ENCODE peak calls at places on chromosomes 1 and 21, in eight cellular contexts. D, M, V, R, A, C, J and X are unnamed samples.

GRCh38 chr1:153775432-153776311 is 465 bp downstream of the SLC27A3 start:
- DNase-seq in D (peak; percentile 95), R (peak; percentile 85), C (peak; percentile 82), A (peak; percentile 60), J (peak; percentile 59), V (peak; percentile 50), M (peak; percentile 74), X (peak; percentile 79)

GRCh38 chr21:39685236-39685635 is 59.7 kb upstream of the IGSF5 start:
- DNase-seq in R (no peak), D (no peak), V (no peak), J (no peak), C (no peak), A (no peak), M (no peak), X (no peak)

GRCh38 chr21:17823846-17824245 is 4.7 kb upstream of the C21orf91 start:
- DNase-seq in J (no peak), C (no peak), D (no peak), V (no peak), R (no peak), A (no peak), M (no peak), X (no peak)

GRCh38 chr1:48697066-48697707 is 79.5 kb downstream of the BEND5 start:
- DNase-seq in D (peak; percentile 74), M (peak; percentile 40), C (peak; percentile 63), J (peak; percentile 73), A (no peak), V (peak; percentile 21), R (peak; percentile 39), X (peak; percentile 72)

GRCh38 chr1:114330451-114330983 is 176.8 kb upstream of the SYT6 start:
- DNase-seq in J (no peak), M (no peak), V (no peak), A (no peak), C (no peak), D (no peak), R (no peak), X (no peak)

GRCh38 chr21:35925497-35925896 is 134.8 kb downstream of the SETD4 start:
- DNase-seq in R (no peak), V (peak; percentile 18), M (peak; percentile 58), C (no peak), J (no peak), A (peak; percentile 82), D (no peak), X (peak; percentile 34)

GRCh38 chr1:223319913-223320600 is 43.9 kb downstream of the SUSD4 start:
- DNase-seq in D (peak; percentile 40), A (no peak), M (no peak), C (peak; percentile 54), R (no peak), J (peak; percentile 71), V (no peak), X (no peak)

GRCh38 chr1:38917772-38918171 is 23.9 kb downstream of the RHBDL2 start:
- DNase-seq in C (no peak), D (no peak), A (no peak), R (no peak), V (no peak), J (no peak), M (no peak), X (no peak)

GRCh38 chr1:63920154-63921117 is 146.6 kb downstream of the ROR1 start:
- DNase-seq in J (no peak), R (peak; percentile 5), V (peak; percentile 89), M (peak; percentile 85), C (no peak), A (peak; percentile 99), D (no peak), X (peak; percentile 86)

GRCh38 chr1:17721444-17721843 is 33.7 kb upstream of the ACTL8 start:
- DNase-seq in J (no peak), D (no peak), C (no peak), V (no peak), M (no peak), A (no peak), R (no peak), X (no peak)

GRCh38 chr1:18407166-18408045 is 73.3 kb upstream of the KLHDC7A start:
- DNase-seq in V (no peak), R (no peak), A (no peak), D (no peak), C (no peak), M (no peak), J (no peak), X (peak; percentile 4)

GRCh38 chr1:218430802-218431201 is 85.7 kb downstream of the TGFB2 start:
- DNase-seq in R (no peak), M (no peak), C (no peak), D (no peak), A (peak; percentile 54), V (peak; percentile 58), J (no peak), X (no peak)

GRCh38 chr21:42302292-42302650 is 12.9 kb downstream of the TFF3 start:
- DNase-seq in J (no peak), A (no peak), R (no peak), C (no peak), V (no peak), M (no peak), D (no peak), X (no peak)

GRCh38 chr1:107264561-107264960 is 123.7 kb downstream of the NTNG1 start:
- DNase-seq in A (peak; percentile 63), J (no peak), V (peak; percentile 20), C (no peak), R (no peak), M (peak; percentile 59), D (no peak), X (peak; percentile 75)

GRCh38 chr1:4771721-4772120 is 117.3 kb downstream of the AJAP1 start:
- DNase-seq in C (no peak), J (no peak), V (no peak), M (no peak), A (no peak), D (no peak), R (no peak), X (no peak)

GRCh38 chr1:19414490-19414889 is 70.8 kb downstream of the CAPZB start:
- DNase-seq in M (no peak), D (no peak), J (no peak), A (no peak), C (no peak), R (no peak), V (no peak), X (no peak)

GRCh38 chr1:166588741-166589140 is 250.5 kb upstream of the POGK start:
- DNase-seq in A (no peak), D (no peak), J (no peak), M (no peak), R (no peak), V (no peak), C (no peak), X (peak; percentile 15)

GRCh38 chr1:156892190-156893047 is 1.1 kb upstream of the PEAR1 start:
- DNase-seq in J (peak; percentile 89), A (peak; percentile 82), C (peak; percentile 95), M (peak; percentile 61), V (peak; percentile 85), D (peak; percentile 93), R (peak; percentile 80), X (peak; percentile 95)

GRCh38 chr1:190320952-190321351 is 156.7 kb downstream of the BRINP3 start:
- DNase-seq in C (peak; percentile 16), D (no peak), A (peak; percentile 54), R (no peak), V (peak; percentile 63), J (peak; percentile 14), M (peak; percentile 3), X (peak; percentile 75)

GRCh38 chr1:17674707-17675505 is 80.2 kb upstream of the ACTL8 start:
- DNase-seq in R (no peak), A (no peak), J (no peak), V (peak; percentile 5), M (no peak), D (no peak), C (no peak), X (no peak)

GRCh38 chr1:105865546-105865945 is 1190.9 kb upstream of the PRMT6 start:
- DNase-seq in D (no peak), V (no peak), R (no peak), C (no peak), M (peak; percentile 2), J (no peak), A (peak; percentile 7), X (peak; percentile 91)

GRCh38 chr1:119656410-119656955 is 8.4 kb upstream of the ZNF697 start:
- DNase-seq in A (no peak), M (no peak), R (peak; percentile 30), V (no peak), D (no peak), C (no peak), J (no peak), X (no peak)

GRCh38 chr1:76023669-76024407 is 50.7 kb upstream of the ST6GALNAC3 start:
- DNase-seq in J (no peak), R (no peak), C (no peak), M (peak; percentile 82), V (peak; percentile 11), D (no peak), A (peak; percentile 76), X (no peak)

GRCh38 chr21:46067505-46068201 is 30.3 kb upstream of the COL6A2 start:
- DNase-seq in R (no peak), V (no peak), M (no peak), A (no peak), D (peak; percentile 28), C (no peak), J (no peak), X (no peak)
- H3K9ac ChIP-seq in R (no peak overlapping the region), V (peak overlapping the region; percentile 63), M (no peak overlapping the region), A (peak overlapping the region; percentile 17), D (no peak overlapping the region), C (peak overlapping the region; percentile 61), J (peak overlapping the region; percentile 51), X (no peak overlapping the region)

DNA sequence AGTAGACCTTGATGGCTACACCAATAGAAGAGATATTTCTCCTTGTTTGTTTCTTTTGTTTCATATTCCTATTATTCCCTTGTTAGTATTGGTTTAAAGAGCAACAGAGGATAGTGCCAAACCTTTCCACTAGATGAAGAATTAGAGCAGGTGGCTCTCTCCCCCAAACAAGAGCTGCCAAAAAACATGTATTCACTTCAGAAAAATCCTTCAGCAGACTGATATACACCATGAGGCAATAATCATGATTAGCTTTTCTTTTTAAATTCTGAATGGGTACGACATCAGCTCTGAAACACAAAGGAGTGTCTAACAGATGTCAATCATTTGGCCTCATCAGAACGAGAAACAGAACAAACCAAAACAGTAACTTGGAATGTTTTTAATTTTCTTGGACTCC is 67.3 kb upstream of the MAP10 start:
- DNase-seq in V (no peak), A (no peak), R (no peak), J (no peak), M (no peak), D (no peak), C (no peak), X (no peak)
- H3K9me3 ChIP-seq in V (no peaks in the 10 kb centered on the region), A (no peaks in the 10 kb centered on the region), R (no peaks in the 10 kb centered on the region), J (no peaks in the 10 kb centered on the region), M (no peaks in the 10 kb centered on the region), D (no peaks in the 10 kb centered on the region), C (no peaks in the 10 kb centered on the region), X (no peaks in the 10 kb centered on the region)

GRCh38 chr1:54297596-54298283 is 97.8 kb downstream of the MRPL37 start:
- DNase-seq in M (no peak), D (no peak), C (no peak), R (no peak), J (peak; percentile 42), V (no peak), A (no peak), X (no peak)
- H3K9ac ChIP-seq in M (no peak overlapping the region), D (no peak overlapping the region), C (peak overlapping the region; percentile 38), R (no peak overlapping the region), J (no peak overlapping the region), V (no peak overlapping the region), A (no peak overlapping the region), X (no peak overlapping the region)

DNA sequence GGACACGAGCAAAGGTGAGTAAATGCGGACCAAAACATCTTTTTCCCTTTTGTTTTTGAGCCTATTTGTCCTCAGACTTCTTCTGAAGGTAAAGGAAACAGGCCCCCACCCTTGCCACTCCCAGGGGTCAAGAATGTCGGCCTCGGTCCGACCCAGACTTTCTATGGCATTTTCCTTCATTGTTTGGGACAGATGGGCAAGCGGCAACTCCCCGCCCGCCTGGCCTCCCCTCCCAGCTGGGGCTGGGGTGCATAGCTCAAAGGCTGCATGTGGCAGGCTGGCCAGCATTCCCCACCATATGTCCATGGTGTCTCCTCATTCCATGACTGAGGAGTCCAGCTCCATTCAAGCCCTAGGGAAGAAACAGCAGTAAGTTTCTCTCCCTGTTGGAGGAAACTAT is 29.3 kb upstream of the TSPEAR start:
- DNase-seq in J (no peak), A (no peak), V (no peak), D (peak; percentile 13), M (no peak), C (no peak), R (no peak), X (no peak)
- H3K9me3 ChIP-seq in J (peaks cover 34% of the 10 kb centered on the region), A (no peaks in the 10 kb centered on the region), V (peaks cover 37% of the 10 kb centered on the region), D (peaks cover 8% of the 10 kb centered on the region), M (peaks cover 17% of the 10 kb centered on the region), C (peaks cover 80% of the 10 kb centered on the region), R (no peaks in the 10 kb centered on the region), X (peaks cover 13% of the 10 kb centered on the region)